ENCODE peak calls at places on chromosome 13, in eight cellular contexts. One of them, this sample, is unnamed.

GRCh38 chr13:24217601-24218281 is 57.2 kb downstream of the SPATA13 start:
- DNase-seq in GM13977: no peak
- DNase-seq in pons: peak; percentile 44
- DNase-seq in AG09319: no peak
- DNase-seq in ovary: no peak
- DNase-seq in osteoblast: no peak
- DNase-seq in left colon: peak; percentile 76
- DNase-seq in neural crest cell: no peak
- DNase-seq in this sample: peak; percentile 35

GRCh38 chr13:40446365-40446764 is 220.1 kb downstream of the FOXO1 start:
- DNase-seq in neural crest cell: no peak
- DNase-seq in AG09319: no peak
- DNase-seq in pons: no peak
- DNase-seq in GM13977: no peak
- DNase-seq in ovary: no peak
- DNase-seq in left colon: no peak
- DNase-seq in osteoblast: no peak
- DNase-seq in this sample: no peak

GRCh38 chr13:111659236-111659635 is 338.8 kb downstream of the TEX29 start:
- DNase-seq in osteoblast: no peak
- DNase-seq in GM13977: no peak
- DNase-seq in ovary: no peak
- DNase-seq in AG09319: no peak
- DNase-seq in pons: no peak
- DNase-seq in neural crest cell: no peak
- DNase-seq in left colon: no peak
- DNase-seq in this sample: no peak

GRCh38 chr13:48642061-48642460 is 11.7 kb upstream of the CYSLTR2 start:
- DNase-seq in ovary: no peak
- DNase-seq in GM13977: no peak
- DNase-seq in pons: no peak
- DNase-seq in AG09319: no peak
- DNase-seq in neural crest cell: no peak
- DNase-seq in osteoblast: peak; percentile 43
- DNase-seq in left colon: no peak
- DNase-seq in this sample: no peak

GRCh38 chr13:102589291-102589822 is 7.4 kb upstream of the TPP2 start:
- DNase-seq in pons: no peak
- DNase-seq in left colon: no peak
- DNase-seq in GM13977: no peak
- DNase-seq in AG09319: no peak
- DNase-seq in osteoblast: no peak
- DNase-seq in ovary: no peak
- DNase-seq in neural crest cell: no peak
- DNase-seq in this sample: no peak

GRCh38 chr13:24631922-24632321 is 48.3 kb upstream of the ATP12A start:
- DNase-seq in AG09319: no peak
- DNase-seq in neural crest cell: no peak
- DNase-seq in pons: no peak
- DNase-seq in osteoblast: no peak
- DNase-seq in left colon: no peak
- DNase-seq in ovary: no peak
- DNase-seq in GM13977: no peak
- DNase-seq in this sample: no peak

GRCh38 chr13:60414177-60414576 is 17.2 kb downstream of the TDRD3 start:
- DNase-seq in AG09319: no peak
- DNase-seq in GM13977: no peak
- DNase-seq in pons: no peak
- DNase-seq in ovary: no peak
- DNase-seq in neural crest cell: no peak
- DNase-seq in osteoblast: no peak
- DNase-seq in left colon: no peak
- DNase-seq in this sample: no peak

GRCh38 chr13:86608739-86609138 is 809.5 kb upstream of the SLITRK6 start:
- DNase-seq in neural crest cell: no peak
- DNase-seq in left colon: no peak
- DNase-seq in pons: no peak
- DNase-seq in osteoblast: no peak
- DNase-seq in GM13977: no peak
- DNase-seq in ovary: no peak
- DNase-seq in AG09319: no peak
- DNase-seq in this sample: no peak

GRCh38 chr13:28606466-28606865 is 52.5 kb upstream of the POMP start:
- DNase-seq in pons: no peak
- DNase-seq in osteoblast: no peak
- DNase-seq in GM13977: no peak
- DNase-seq in left colon: no peak
- DNase-seq in neural crest cell: no peak
- DNase-seq in ovary: no peak
- DNase-seq in AG09319: no peak
- DNase-seq in this sample: no peak

GRCh38 chr13:43760257-43760656 is 26.5 kb downstream of the ENOX1 start:
- DNase-seq in left colon: no peak
- DNase-seq in neural crest cell: no peak
- DNase-seq in pons: no peak
- DNase-seq in GM13977: no peak
- DNase-seq in ovary: no peak
- DNase-seq in osteoblast: no peak
- DNase-seq in AG09319: no peak
- DNase-seq in this sample: no peak

GRCh38 chr13:46401432-46401831 is 14.4 kb upstream of the RUBCNL start:
- DNase-seq in AG09319: no peak
- DNase-seq in ovary: no peak
- DNase-seq in neural crest cell: no peak
- DNase-seq in left colon: no peak
- DNase-seq in osteoblast: no peak
- DNase-seq in GM13977: no peak
- DNase-seq in pons: no peak
- DNase-seq in this sample: no peak

GRCh38 chr13:98321356-98321755 is 144.3 kb upstream of the RNF113B start:
- DNase-seq in GM13977: no peak
- DNase-seq in ovary: no peak
- DNase-seq in left colon: no peak
- DNase-seq in neural crest cell: no peak
- DNase-seq in osteoblast: no peak
- DNase-seq in AG09319: no peak
- DNase-seq in pons: no peak
- DNase-seq in this sample: no peak

GRCh38 chr13:111525320-111526118 is 205.1 kb downstream of the TEX29 start:
- DNase-seq in neural crest cell: no peak
- DNase-seq in pons: no peak
- DNase-seq in GM13977: no peak
- DNase-seq in osteoblast: no peak
- DNase-seq in left colon: no peak
- DNase-seq in ovary: no peak
- DNase-seq in AG09319: no peak
- DNase-seq in this sample: no peak

GRCh38 chr13:59442946-59443345 is 720.8 kb downstream of the DIAPH3 start:
- DNase-seq in AG09319: no peak
- DNase-seq in pons: no peak
- DNase-seq in neural crest cell: no peak
- DNase-seq in GM13977: no peak
- DNase-seq in osteoblast: no peak
- DNase-seq in left colon: no peak
- DNase-seq in ovary: no peak
- DNase-seq in this sample: no peak

GRCh38 chr13:102312841-102313240 is 89.0 kb downstream of the FGF14 start:
- DNase-seq in AG09319: no peak
- DNase-seq in neural crest cell: no peak
- DNase-seq in GM13977: no peak
- DNase-seq in ovary: no peak
- DNase-seq in osteoblast: peak; percentile 21
- DNase-seq in pons: no peak
- DNase-seq in left colon: no peak
- DNase-seq in this sample: no peak

GRCh38 chr13:113015826-113016525 is 47.0 kb downstream of the MCF2L start:
- DNase-seq in osteoblast: no peak
- DNase-seq in pons: no peak
- DNase-seq in AG09319: no peak
- DNase-seq in left colon: no peak
- DNase-seq in GM13977: no peak
- DNase-seq in neural crest cell: no peak
- DNase-seq in ovary: no peak
- DNase-seq in this sample: no peak

GRCh38 chr13:76245216-76245615 is 609.1 kb downstream of the LMO7 start:
- DNase-seq in AG09319: no peak
- DNase-seq in left colon: no peak
- DNase-seq in ovary: no peak
- DNase-seq in osteoblast: no peak
- DNase-seq in pons: no peak
- DNase-seq in GM13977: no peak
- DNase-seq in neural crest cell: no peak
- DNase-seq in this sample: no peak

GRCh38 chr13:79469608-79470007 is 11.3 kb upstream of the NDFIP2 start:
- DNase-seq in ovary: no peak
- DNase-seq in pons: no peak
- DNase-seq in osteoblast: no peak
- DNase-seq in GM13977: no peak
- DNase-seq in left colon: no peak
- DNase-seq in neural crest cell: no peak
- DNase-seq in AG09319: no peak
- DNase-seq in this sample: no peak

GRCh38 chr13:33793726-33794125 is 24.2 kb upstream of the RFC3 start:
- DNase-seq in AG09319: no peak
- DNase-seq in osteoblast: no peak
- DNase-seq in pons: no peak
- DNase-seq in ovary: no peak
- DNase-seq in GM13977: no peak
- DNase-seq in neural crest cell: no peak
- DNase-seq in left colon: no peak
- DNase-seq in this sample: no peak

GRCh38 chr13:107329991-107330390 is 762.1 kb upstream of the ARGLU1 start:
- DNase-seq in osteoblast: no peak
- DNase-seq in neural crest cell: no peak
- DNase-seq in pons: no peak
- DNase-seq in left colon: no peak
- DNase-seq in ovary: no peak
- DNase-seq in AG09319: no peak
- DNase-seq in GM13977: no peak
- DNase-seq in this sample: no peak

GRCh38 chr13:84844473-84844872 is 954.7 kb downstream of the SLITRK6 start:
- DNase-seq in ovary: no peak
- DNase-seq in pons: peak; percentile 26
- DNase-seq in left colon: no peak
- DNase-seq in neural crest cell: no peak
- DNase-seq in AG09319: no peak
- DNase-seq in GM13977: peak; percentile 3
- DNase-seq in osteoblast: no peak
- DNase-seq in this sample: no peak

GRCh38 chr13:51961493-51962403 is 49.5 kb downstream of the ATP7B start:
- DNase-seq in osteoblast: no peak
- DNase-seq in ovary: no peak
- DNase-seq in AG09319: no peak
- DNase-seq in GM13977: no peak
- DNase-seq in left colon: peak; percentile 24
- DNase-seq in neural crest cell: no peak
- DNase-seq in pons: no peak
- DNase-seq in this sample: no peak

GRCh38 chr13:112968380-112968909 is 569 bp upstream of the MCF2L start:
- DNase-seq in ovary: peak; percentile 69
- DNase-seq in neural crest cell: no peak
- DNase-seq in left colon: peak; percentile 82
- DNase-seq in pons: no peak
- DNase-seq in osteoblast: peak; percentile 88
- DNase-seq in GM13977: peak; percentile 74
- DNase-seq in AG09319: no peak
- DNase-seq in this sample: peak; percentile 36

GRCh38 chr13:47794963-47795362 is 206.1 kb downstream of the SUCLA2 start:
- DNase-seq in neural crest cell: no peak
- DNase-seq in left colon: no peak
- DNase-seq in ovary: no peak
- DNase-seq in GM13977: no peak
- DNase-seq in pons: no peak
- DNase-seq in AG09319: no peak
- DNase-seq in osteoblast: no peak
- DNase-seq in this sample: peak; percentile 8

GRCh38 chr13:27504541-27504940 is 54.2 kb upstream of the MTIF3 start:
- DNase-seq in AG09319: no peak
- DNase-seq in pons: no peak
- DNase-seq in osteoblast: no peak
- DNase-seq in GM13977: no peak
- DNase-seq in left colon: no peak
- DNase-seq in neural crest cell: no peak
- DNase-seq in ovary: no peak
- DNase-seq in this sample: no peak

GRCh38 chr13:48976677-48977625 is 1.2 kb downstream of the FNDC3A start:
- DNase-seq in GM13977: no peak
- DNase-seq in left colon: peak; percentile 80
- DNase-seq in pons: peak; percentile 71
- DNase-seq in osteoblast: peak; percentile 50
- DNase-seq in AG09319: no peak
- DNase-seq in neural crest cell: no peak
- DNase-seq in ovary: no peak
- DNase-seq in this sample: peak; percentile 18

GRCh38 chr13:33286143-33286542 is 588 bp upstream of the STARD13 start:
- DNase-seq in ovary: no peak
- DNase-seq in pons: no peak
- DNase-seq in neural crest cell: no peak
- DNase-seq in AG09319: no peak
- DNase-seq in osteoblast: no peak
- DNase-seq in left colon: no peak
- DNase-seq in GM13977: no peak
- DNase-seq in this sample: no peak

GRCh38 chr13:98171806-98172569 is 5.1 kb downstream of the RNF113B start:
- DNase-seq in neural crest cell: no peak
- DNase-seq in osteoblast: peak; percentile 84
- DNase-seq in ovary: peak; percentile 60
- DNase-seq in left colon: no peak
- DNase-seq in GM13977: no peak
- DNase-seq in AG09319: no peak
- DNase-seq in pons: peak; percentile 21
- DNase-seq in this sample: no peak

GRCh38 chr13:21051675-21052074 is 9.7 kb downstream of the LATS2 start:
- DNase-seq in GM13977: no peak
- DNase-seq in pons: no peak
- DNase-seq in osteoblast: no peak
- DNase-seq in neural crest cell: no peak
- DNase-seq in AG09319: no peak
- DNase-seq in left colon: no peak
- DNase-seq in ovary: no peak
- DNase-seq in this sample: no peak

GRCh38 chr13:69946443-69946955 is 161.1 kb upstream of the ATXN8OS start:
- DNase-seq in AG09319: no peak
- DNase-seq in pons: no peak
- DNase-seq in neural crest cell: no peak
- DNase-seq in osteoblast: no peak
- DNase-seq in left colon: no peak
- DNase-seq in GM13977: no peak
- DNase-seq in ovary: no peak
- DNase-seq in this sample: no peak

GRCh38 chr13:112752711-112753541 is 63.1 kb downstream of the ATP11A start:
- DNase-seq in left colon: no peak
- DNase-seq in pons: no peak
- DNase-seq in ovary: no peak
- DNase-seq in neural crest cell: no peak
- DNase-seq in osteoblast: peak; percentile 60
- DNase-seq in AG09319: no peak
- DNase-seq in GM13977: no peak
- DNase-seq in this sample: no peak

GRCh38 chr13:110349239-110349638 is 42.2 kb downstream of the COL4A2 start:
- DNase-seq in ovary: no peak
- DNase-seq in GM13977: no peak
- DNase-seq in left colon: no peak
- DNase-seq in AG09319: no peak
- DNase-seq in neural crest cell: no peak
- DNase-seq in osteoblast: no peak
- DNase-seq in pons: no peak
- DNase-seq in this sample: no peak

GRCh38 chr13:98496239-98496668 is 80.7 kb downstream of the STK24 start:
- DNase-seq in GM13977: no peak
- DNase-seq in pons: no peak
- DNase-seq in ovary: no peak
- DNase-seq in left colon: no peak
- DNase-seq in osteoblast: no peak
- DNase-seq in AG09319: no peak
- DNase-seq in neural crest cell: no peak
- DNase-seq in this sample: no peak

GRCh38 chr13:75458696-75459422 is 23.1 kb downstream of the TBC1D4 start:
- DNase-seq in ovary: no peak
- DNase-seq in GM13977: peak; percentile 58
- DNase-seq in left colon: peak; percentile 58
- DNase-seq in pons: no peak
- DNase-seq in neural crest cell: no peak
- DNase-seq in AG09319: no peak
- DNase-seq in osteoblast: no peak
- DNase-seq in this sample: no peak

This sample was measured in CD4-positive, CD25-positive, alpha-beta regulatory T cell.